ENCODE peak calls at places on chromosomes 3 and 15, in seven cellular contexts. C, G, R, I, M, U and B are unnamed samples.
A peak's percentile ranks its signal among the peaks of the same experiment; 100 is the strongest.

GRCh38 chr15:101201411-101202174 is 50.3 kb downstream of the CHSY1 start:
- DNase-seq in C (peak; percentile 65), G (peak; percentile 95), R (no peak), I (peak; percentile 34), M (peak; percentile 98), U (no peak), B (no peak)

GRCh38 chr3:27043328-27043956 is 325.7 kb downstream of the NEK10 start:
- DNase-seq in C (no peak), G (no peak), R (no peak), I (no peak), M (no peak), U (no peak), B (no peak)

GRCh38 chr3:147846854-147847453 is 437.8 kb downstream of the ZIC1 start:
- DNase-seq in C (no peak), G (no peak), R (no peak), I (no peak), M (no peak), U (no peak), B (no peak)

GRCh38 chr15:70027518-70027917 is 70.2 kb downstream of the TLE3 start:
- DNase-seq in C (no peak), G (no peak), R (no peak), I (no peak), M (no peak), U (no peak), B (no peak)

GRCh38 chr15:87764461-87765236 is 491.9 kb downstream of the NTRK3 start:
- DNase-seq in C (peak; percentile 11), G (peak; percentile 82), R (no peak), I (no peak), M (no peak), U (no peak), B (no peak)

GRCh38 chr3:170599083-170599482 is 13.2 kb upstream of the SLC7A14 start:
- DNase-seq in C (no peak), G (no peak), R (no peak), I (no peak), M (no peak), U (no peak), B (no peak)

GRCh38 chr3:160395297-160395696 is 3.7 kb downstream of the IFT80 start:
- DNase-seq in C (no peak), G (peak; percentile 84), R (no peak), I (no peak), M (no peak), U (no peak), B (no peak)

GRCh38 chr3:179067839-179068238 is 3.8 kb downstream of the ZMAT3 start:
- DNase-seq in C (no peak), G (no peak), R (no peak), I (no peak), M (no peak), U (no peak), B (no peak)

GRCh38 chr3:55191911-55192787 is 264.3 kb upstream of the LRTM1 start:
- DNase-seq in C (no peak), G (peak; percentile 83), R (no peak), I (no peak), M (no peak), U (no peak), B (no peak)

GRCh38 chr3:169863458-169863899 is 6.3 kb downstream of the LRRC31 start:
- DNase-seq in C (peak; percentile 36), G (peak; percentile 67), R (peak; percentile 75), I (peak; percentile 37), M (peak; percentile 57), U (peak; percentile 43), B (peak; percentile 61)

GRCh38 chr3:128330301-128330845 is 136.3 kb downstream of the DNAJB8 start:
- DNase-seq in C (no peak), G (no peak), R (peak; percentile 45), I (no peak), M (no peak), U (no peak), B (no peak)